ENCODE peak calls at places on chromosomes 11 and 22, in four cellular contexts. C, X, S and L are unnamed samples.

GRCh38 chr11:79762271-79762935 is 321.6 kb upstream of the TENM4 start:
- DNase-seq in C (no peak), X (no peak), S (no peak), L (no peak)

GRCh38 chr11:8087756-8088155 is 6.7 kb downstream of the TUB start:
- DNase-seq in C (no peak), X (no peak), S (no peak), L (no peak)

GRCh38 chr11:17063171-17064002 is 14.1 kb downstream of the RPS13 start:
- DNase-seq in C (peak; percentile 20), X (peak; percentile 10), S (peak; percentile 88), L (peak; percentile 17)

GRCh38 chr22:38230108-38230825 is 28.5 kb downstream of the MAFF start:
- DNase-seq in C (peak; percentile 58), X (no peak), S (no peak), L (peak; percentile 24)

GRCh38 chr11:30984827-30985226 is 384.7 kb downstream of the DCDC1 start:
- DNase-seq in C (no peak), X (no peak), S (no peak), L (no peak)

GRCh38 chr11:124867700-124868099 is 2.5 kb downstream of the ROBO3 start:
- DNase-seq in C (no peak), X (no peak), S (no peak), L (no peak)

GRCh38 chr11:48063424-48063978 is 83.1 kb downstream of the PTPRJ start:
- DNase-seq in C (no peak), X (no peak), S (no peak), L (no peak)

GRCh38 chr11:77636738-77637344 is 753 bp downstream of the CLNS1A start:
- DNase-seq in C (no peak), X (no peak), S (no peak), L (no peak)

GRCh38 chr22:48968201-48968959 is 859.3 kb downstream of the BRD1 start:
- DNase-seq in C (no peak), X (no peak), S (peak; percentile 61), L (peak; percentile 18)

GRCh38 chr11:78140392-78141077 is 1.1 kb upstream of the ALG8 start:
- DNase-seq in C (no peak), X (no peak), S (no peak), L (no peak)

GRCh38 chr11:104090767-104091166 is 54.3 kb downstream of the DDI1 start:
- DNase-seq in C (no peak), X (no peak), S (no peak), L (no peak)

GRCh38 chr22:46860562-46860961 is 98.1 kb downstream of the TBC1D22A start:
- DNase-seq in C (no peak), X (no peak), S (no peak), L (no peak)

GRCh38 chr11:31327417-31327816 is 42.1 kb downstream of the DCDC1 start:
- DNase-seq in C (no peak), X (no peak), S (no peak), L (no peak)

GRCh38 chr22:20205964-20206708 is 55.3 kb upstream of the CCDC188 start:
- DNase-seq in C (peak; percentile 71), X (no peak), S (no peak), L (peak; percentile 60)

GRCh38 chr11:131656839-131657211 is 286.4 kb downstream of the NTM start:
- DNase-seq in C (no peak), X (no peak), S (no peak), L (no peak)

GRCh38 chr22:17920992-17921650 is 103.2 kb downstream of the MICAL3 start:
- DNase-seq in C (no peak), X (no peak), S (no peak), L (no peak)

GRCh38 chr11:61983419-61983818 is 16.0 kb upstream of the FTH1 start:
- DNase-seq in C (no peak), X (no peak), S (peak; percentile 89), L (no peak)

GRCh38 chr11:66752148-66752547 is 23.1 kb upstream of the SPTBN2 start:
- DNase-seq in C (no peak), X (no peak), S (no peak), L (no peak)

GRCh38 chr11:8265681-8266241 is 2.1 kb upstream of the LMO1 start:
- DNase-seq in C (no peak), X (no peak), S (no peak), L (no peak)

GRCh38 chr11:116607027-116607426 is 165.8 kb downstream of the BUD13 start:
- DNase-seq in C (no peak), X (no peak), S (no peak), L (no peak)

GRCh38 chr11:102147031-102147430 is 36.8 kb downstream of the YAP1 start:
- DNase-seq in C (no peak), X (no peak), S (no peak), L (no peak)

GRCh38 chr11:72758690-72759389 is 6.6 kb upstream of the ARAP1 start:
- DNase-seq in C (no peak), X (no peak), S (peak; percentile 74), L (no peak)

GRCh38 chr11:61683116-61683515 is 2.9 kb downstream of the DAGLA start:
- DNase-seq in C (no peak), X (no peak), S (no peak), L (no peak)

GRCh38 chr11:44300881-44301855 is 8.8 kb downstream of the ALX4 start:
- DNase-seq in C (no peak), X (no peak), S (no peak), L (no peak)

GRCh38 chr11:1150095-1150494 is 7.7 kb upstream of the MUC5AC start:
- DNase-seq in C (no peak), X (no peak), S (peak; percentile 52), L (no peak)

GRCh38 chr11:9459573-9460321 is 1.1 kb upstream of the ZNF143 start:
- DNase-seq in C (peak; percentile 43), X (no peak), S (no peak), L (peak; percentile 40)

GRCh38 chr22:37545703-37546435 is 14.4 kb upstream of the CDC42EP1 start:
- DNase-seq in C (no peak), X (no peak), S (peak; percentile 90), L (no peak)

GRCh38 chr11:72333657-72334056 is 89.7 kb upstream of the PHOX2A start:
- DNase-seq in C (peak; percentile 41), X (no peak), S (no peak), L (peak; percentile 6)

GRCh38 chr22:24338701-24339451 is 68.2 kb downstream of the SPECC1L start:
- DNase-seq in C (no peak), X (no peak), S (no peak), L (no peak)

GRCh38 chr11:75633409-75634011 is 35.3 kb downstream of the MAP6 start:
- DNase-seq in C (no peak), X (no peak), S (no peak), L (no peak)

GRCh38 chr11:74012072-74012809 is 3.4 kb upstream of the UCP3 start:
- DNase-seq in C (no peak), X (no peak), S (no peak), L (no peak)

GRCh38 chr22:38079804-38080203 is 4.2 kb downstream of the SLC16A8 start:
- DNase-seq in C (no peak), X (no peak), S (peak; percentile 22), L (no peak)

GRCh38 chr11:1757861-1758610 is 5.7 kb downstream of the CTSD start:
- DNase-seq in C (peak; percentile 44), X (no peak), S (peak; percentile 71), L (no peak)

GRCh38 chr22:46117206-46118199 is 32.8 kb upstream of the PPARA start:
- DNase-seq in C (no peak), X (no peak), S (no peak), L (no peak)

GRCh38 chr22:47678667-47679287 is 916.3 kb downstream of the TBC1D22A start:
- DNase-seq in C (no peak), X (no peak), S (no peak), L (no peak)

GRCh38 chr11:1546536-1547466 is 25.3 kb downstream of the DUSP8 start:
- DNase-seq in C (peak; percentile 55), X (no peak), S (peak; percentile 87), L (peak; percentile 46)

GRCh38 chr11:26527685-26528084 is 44.4 kb downstream of the MUC15 start:
- DNase-seq in C (no peak), X (no peak), S (no peak), L (no peak)

GRCh38 chr22:50027639-50028537 is 15.3 kb upstream of the IL17REL start:
- DNase-seq in C (peak; percentile 58), X (peak; percentile 15), S (peak; percentile 64), L (peak; percentile 45)